ENCODE peak calls at places on chromosomes 4 and X, in ten cellular contexts. L is AG04450, K is left ventricle myocardium inferior, N is A673, C is ascending aorta, Q is Panc1, B is uterus, W is B cell, T is heart left ventricle, H is ovary. U is an unnamed sample.

GRCh38 chr4:76023381-76023780 is at the start of gene CXCL10:
- DNase-seq in L (no peak), K (no peak), N (no peak), C (no peak), Q (no peak), B (no peak), W (no peak), T (no peak), H (no peak), U (no peak)

GRCh38 chr4:2390146-2390545 is 28.3 kb downstream of the ZFYVE28 start:
- DNase-seq in L (no peak), K (no peak), N (no peak), C (no peak), Q (no peak), B (no peak), W (no peak), T (no peak), H (no peak), U (no peak)

GRCh38 chr4:145909331-145909730 is 29.3 kb downstream of the ZNF827 start:
- DNase-seq in L (no peak), K (peak; percentile 75), N (peak; percentile 45), C (no peak), Q (no peak), B (peak; percentile 88), W (no peak), T (peak; percentile 86), H (peak; percentile 81), U (no peak)

GRCh38 chr4:1017706-1018105 is 6.3 kb downstream of the FGFRL1 start:
- DNase-seq in L (no peak), K (no peak), N (no peak), C (no peak), Q (no peak), B (no peak), W (no peak), T (no peak), H (no peak), U (no peak)

GRCh38 chr4:17029964-17030363 is 131.5 kb upstream of the LDB2 start:
- DNase-seq in L (no peak), K (no peak), N (no peak), C (no peak), Q (no peak), B (no peak), W (no peak), T (no peak), H (no peak), U (no peak)

GRCh38 chr4:39472396-39472795 is 13.5 kb downstream of the LIAS start:
- DNase-seq in L (no peak), K (no peak), N (no peak), C (no peak), Q (no peak), B (no peak), W (no peak), T (no peak), H (no peak), U (no peak)

GRCh38 chr4:138535316-138535715 is 293.2 kb upstream of the SLC7A11 start:
- DNase-seq in L (no peak), K (no peak), N (no peak), C (no peak), Q (no peak), B (no peak), W (no peak), T (no peak), H (no peak), U (no peak)

GRCh38 chr4:145298885-145299284 is 118.5 kb upstream of the OTUD4 start:
- DNase-seq in L (no peak), K (no peak), N (no peak), C (no peak), Q (no peak), B (no peak), W (no peak), T (no peak), H (no peak), U (no peak)

GRCh38 chr4:173171098-173171497 is 2.5 kb downstream of the GALNT7 start:
- DNase-seq in L (no peak), K (no peak), N (peak; percentile 70), C (no peak), Q (no peak), B (no peak), W (no peak), T (no peak), H (no peak), U (no peak)

GRCh38 chr4:1204828-1205591 is 32.6 kb upstream of the SPON2 start:
- DNase-seq in L (no peak), K (no peak), N (no peak), C (no peak), Q (no peak), B (peak; percentile 23), W (peak; percentile 19), T (peak; percentile 25), H (no peak), U (no peak)

GRCh38 chrX:139058831-139059495 is 347.4 kb upstream of the FGF13 start:
- DNase-seq in L (no peak), K (no peak), N (no peak), C (no peak), Q (no peak), B (no peak), W (no peak), T (no peak), H (no peak), U (no peak)

GRCh38 chr4:123398803-123399637 is 2.4 kb downstream of the SPRY1 start:
- DNase-seq in L (no peak), K (peak; percentile 48), N (peak; percentile 77), C (no peak), Q (no peak), B (peak; percentile 44), W (peak; percentile 46), T (peak; percentile 51), H (peak; percentile 55), U (no peak)

GRCh38 chr4:54585321-54586000 is 72.3 kb upstream of the KIT start:
- DNase-seq in L (no peak), K (no peak), N (no peak), C (no peak), Q (no peak), B (no peak), W (no peak), T (no peak), H (no peak), U (no peak)

GRCh38 chr4:126582737-126583136 is 1050.0 kb upstream of the INTU start:
- DNase-seq in L (no peak), K (no peak), N (peak; percentile 55), C (no peak), Q (no peak), B (no peak), W (no peak), T (no peak), H (no peak), U (no peak)
- TF ChIP-seq CTCF in L (peak; percentile 32), K (no peak), N (peak; percentile 48), C (no peak), Q (no peak), B (no peak), W (no peak), T (no peak), H (no peak), U (peak; percentile 6)

GRCh38 chr4:99811850-99812249 is 4.8 kb upstream of the DAPP1 start:
- DNase-seq in L (no peak), K (no peak), N (peak; percentile 55), C (no peak), Q (peak; percentile 7), B (no peak), W (peak; percentile 53), T (no peak), H (no peak), U (no peak)
- TF ChIP-seq CTCF in L (peak; percentile 46), K (peak; percentile 60), N (peak; percentile 64), C (peak; percentile 15), Q (peak; percentile 42), B (no peak), W (peak; percentile 81), T (peak; percentile 16), H (no peak), U (peak; percentile 52)

DNA sequence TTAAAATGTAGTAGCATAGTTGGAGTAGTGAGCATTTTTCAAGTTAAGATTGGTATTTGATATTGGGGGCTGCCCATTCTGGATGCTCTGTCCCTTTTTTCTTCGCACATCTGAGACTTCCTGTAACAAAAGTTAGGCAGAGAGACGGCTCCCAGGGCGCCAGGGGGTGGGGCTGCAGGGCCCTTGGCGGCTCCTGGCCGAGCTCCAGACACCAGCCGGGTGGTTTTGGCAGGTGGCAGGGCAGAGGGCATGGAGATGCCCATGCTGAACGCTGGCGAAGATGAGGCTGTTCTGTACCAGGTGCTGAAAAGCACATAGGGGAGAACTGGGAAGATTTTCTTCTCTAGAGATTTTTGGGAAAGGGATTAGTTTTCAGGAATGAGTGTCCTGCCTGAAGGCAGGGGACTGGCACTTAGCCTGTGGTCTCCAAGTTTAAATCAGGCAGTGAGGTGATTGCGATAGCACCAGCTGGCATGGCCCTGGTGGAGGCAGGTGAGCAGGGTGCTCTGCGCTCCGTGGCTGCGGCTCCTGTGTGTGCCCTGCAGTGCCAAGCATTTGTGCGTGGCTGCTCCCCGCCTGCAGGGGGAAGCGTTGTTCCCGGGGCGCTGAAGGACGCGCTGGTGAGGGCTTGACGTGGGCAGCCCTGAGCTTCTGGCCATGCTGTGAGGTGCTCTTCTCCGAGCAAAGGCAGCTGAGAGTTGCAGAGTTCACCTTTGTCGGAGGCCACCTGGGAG is 23.6 kb upstream of the HGFAC start:
- DNase-seq in L (no peak), K (peak; percentile 18), N (no peak), C (no peak), Q (no peak), B (no peak), W (no peak), T (peak; percentile 25), H (no peak), U (no peak)
- TF ChIP-seq CTCF in L (no peak), K (no peak), N (peak; percentile 46), C (no peak), Q (no peak), B (no peak), W (no peak), T (no peak), H (no peak), U (peak; percentile 14)

GRCh38 chrX:38102875-38103274 is 96.5 kb downstream of the SYTL5 start:
- DNase-seq in L (no peak), K (no peak), N (no peak), C (no peak), Q (no peak), B (no peak), W (no peak), T (no peak), H (no peak), U (no peak)
- TF ChIP-seq CTCF in L (no peak), K (no peak), N (no peak), C (no peak), Q (no peak), B (no peak), W (no peak), T (no peak), H (no peak), U (no peak)

DNA sequence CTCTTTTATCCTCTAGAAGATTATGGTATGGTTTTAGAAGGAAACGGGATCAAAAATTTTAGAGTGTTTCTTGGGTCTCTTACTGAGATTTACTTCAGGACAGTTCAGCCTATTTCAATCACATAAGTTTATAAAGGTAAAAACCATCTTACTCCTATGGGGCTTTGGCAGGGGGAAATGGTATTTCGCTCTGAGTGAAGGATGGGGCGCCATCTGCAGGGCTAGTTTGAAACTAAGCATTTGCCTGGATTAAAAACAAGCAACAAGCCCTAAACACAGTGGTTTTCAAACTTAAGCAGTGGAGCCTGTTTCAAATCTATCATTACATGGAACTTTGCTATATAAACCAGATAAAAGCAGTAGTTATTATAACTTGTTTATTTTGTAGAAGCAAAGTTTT is 361.5 kb upstream of the FMR1 start:
- DNase-seq in L (no peak), K (no peak), N (peak; percentile 24), C (no peak), Q (no peak), B (no peak), W (no peak), T (no peak), H (no peak), U (no peak)
- TF ChIP-seq CTCF in L (no peak), K (peak; percentile 31), N (peak; percentile 53), C (no peak), Q (peak; percentile 47), B (no peak), W (no peak), T (no peak), H (no peak), U (peak; percentile 65)

U was measured in progenitor cell of endocrine pancreas.